ENCODE peak calls at places on chromosomes 7 and 10, in four cellular contexts. W is stimulated activated CD4-positive, alpha-beta T cell treated with anti-CD3 and anti-CD28 coated beads, Interleukin-15, amount 100 ng/mL, for 1 hour; H is activated gamma-delta T cell treated with anti-CD3 and anti-CD28 coated beads, Interleukin-2, amount 50 U/mL, for 16 hours; K is SW 1271. N is an unnamed sample.
A peak's percentile ranks its signal among the peaks of the same experiment; 100 is the strongest.

GRCh38 chr10:17709492-17709891 is 42.5 kb upstream of the TMEM236 start:
- DNase-seq in W (no peak), H (no peak), K (no peak), N (no peak)

GRCh38 chr7:156651472-156651871 is 10.9 kb downstream of the RNF32 start:
- DNase-seq in W (no peak), H (no peak), K (no peak), N (no peak)

GRCh38 chr10:11667756-11668155 is 56.3 kb upstream of the USP6NL start:
- DNase-seq in W (no peak), H (no peak), K (no peak), N (no peak)

GRCh38 chr10:115654961-115655360 is 561.8 kb downstream of the ATRNL1 start:
- DNase-seq in W (no peak), H (no peak), K (no peak), N (no peak)

GRCh38 chr7:114418117-114418516 is 3.5 kb downstream of the FOXP2 start:
- DNase-seq in W (no peak), H (no peak), K (no peak), N (no peak)

GRCh38 chr10:19775286-19775685 is 40.9 kb upstream of the PLXDC2 start:
- DNase-seq in W (no peak), H (no peak), K (no peak), N (no peak)

GRCh38 chr10:123380491-123381085 is 226.4 kb downstream of the BUB3 start:
- DNase-seq in W (no peak), H (no peak), K (peak; percentile 13), N (no peak)

GRCh38 chr10:47061776-47062175 is 150.5 kb downstream of the PTPN20 start:
- DNase-seq in W (no peak), H (no peak), K (no peak), N (no peak)

GRCh38 chr7:72493850-72494661 is 81.9 kb upstream of the CALN1 start:
- DNase-seq in W (peak; percentile 10), H (peak; percentile 12), K (peak; percentile 20), N (no peak)

GRCh38 chr7:129773328-129773731 is 161.8 kb downstream of the NRF1 start:
- DNase-seq in W (no peak), H (no peak), K (no peak), N (no peak)

GRCh38 chr7:7176421-7177043 is 5.8 kb upstream of the C1GALT1 start:
- DNase-seq in W (no peak), H (no peak), K (peak; percentile 94), N (no peak)

GRCh38 chr10:131843881-131844284 is 56.9 kb upstream of the PPP2R2D start:
- DNase-seq in W (no peak), H (no peak), K (no peak), N (no peak)

GRCh38 chr7:116177009-116177408 is 33.3 kb upstream of the TES start:
- DNase-seq in W (no peak), H (no peak), K (no peak), N (no peak)

GRCh38 chr10:93481931-93482834 is at the start of gene MYOF:
- DNase-seq in W (peak; percentile 12), H (no peak), K (peak; percentile 89), N (no peak)

GRCh38 chr10:131418686-131419085 is 107.2 kb upstream of the TCERG1L start:
- DNase-seq in W (no peak), H (no peak), K (no peak), N (no peak)

GRCh38 chr7:76191783-76192240 is 9.9 kb upstream of the SRRM3 start:
- DNase-seq in W (no peak), H (no peak), K (peak; percentile 48), N (no peak)

GRCh38 chr7:79241288-79242055 is 212.0 kb downstream of the MAGI2 start:
- DNase-seq in W (no peak), H (no peak), K (no peak), N (no peak)

GRCh38 chr10:114868801-114869200 is 47.2 kb downstream of the FHIP2A start:
- DNase-seq in W (no peak), H (no peak), K (no peak), N (no peak)

N was measured in central memory CD8-positive, alpha-beta T cell.